ENCODE peak calls at places on chromosomes 5 and 9, in four cellular contexts. Y is NAMALWA, M is left ventricle myocardium inferior, E is AG08395. L is an unnamed sample.

GRCh38 chr5:64947031-64947430 is 178.3 kb downstream of the CWC27 start:
- DNase-seq in M (no peak), Y (no peak), E (no peak), L (peak; percentile 13)

GRCh38 chr5:65971643-65972042 is 45.3 kb downstream of the ERBIN start:
- DNase-seq in M (no peak), E (no peak), Y (no peak), L (no peak)

GRCh38 chr5:165076686-165077085 is 1571.3 kb downstream of the MAT2B start:
- DNase-seq in Y (no peak), E (no peak), M (no peak), L (no peak)

GRCh38 chr5:132086277-132086794 is 12.7 kb downstream of the CSF2 start:
- DNase-seq in E (peak; percentile 92), Y (no peak), M (peak; percentile 74), L (no peak)

GRCh38 chr9:3674561-3674960 is 148.8 kb upstream of the RFX3 start:
- DNase-seq in Y (no peak), M (no peak), E (no peak), L (no peak)

GRCh38 chr5:95283761-95284511 is 958 bp downstream of the MCTP1 start:
- DNase-seq in E (peak; percentile 9), Y (no peak), M (no peak), L (peak; percentile 25)

GRCh38 chr9:100492952-100493351 is 20.0 kb downstream of the TMEFF1 start:
- DNase-seq in E (peak; percentile 63), Y (no peak), M (no peak), L (no peak)

GRCh38 chr5:133357758-133358157 is 254.6 kb downstream of the FSTL4 start:
- DNase-seq in E (no peak), M (no peak), Y (no peak), L (no peak)

GRCh38 chr5:41797672-41798071 is 72.6 kb downstream of the OXCT1 start:
- DNase-seq in Y (no peak), E (no peak), M (no peak), L (no peak)

GRCh38 chr9:95433096-95433852 is 83.5 kb downstream of the PTCH1 start:
- DNase-seq in Y (no peak), E (no peak), M (no peak), L (no peak)

GRCh38 chr9:79912641-79913040 is 340.9 kb downstream of the TLE4 start:
- DNase-seq in M (no peak), Y (no peak), E (peak; percentile 9), L (no peak)

GRCh38 chr9:87375397-87376073 is 122.1 kb upstream of the DAPK1 start:
- DNase-seq in M (no peak), E (peak; percentile 79), Y (no peak), L (no peak)

GRCh38 chr5:159915913-159916840 is at the start of gene ADRA1B:
- DNase-seq in E (peak; percentile 89), Y (no peak), M (peak; percentile 79), L (peak; percentile 22)

GRCh38 chr9:83669067-83669466 is 38.7 kb downstream of the UBQLN1 start:
- DNase-seq in Y (no peak), E (no peak), M (no peak), L (no peak)

GRCh38 chr5:174581483-174581882 is 142.9 kb upstream of the MSX2 start:
- DNase-seq in Y (peak; percentile 38), M (no peak), E (no peak), L (no peak)

GRCh38 chr5:139664727-139665351 is 16.7 kb downstream of the CXXC5 start:
- DNase-seq in M (peak; percentile 44), Y (no peak), E (no peak), L (no peak)

GRCh38 chr5:113022661-113023060 is 46.1 kb downstream of the DCP2 start:
- DNase-seq in E (no peak), M (no peak), Y (peak; percentile 72), L (no peak)

GRCh38 chr5:122858451-122858850 is 13.0 kb downstream of the SNX24 start:
- DNase-seq in E (no peak), M (no peak), Y (no peak), L (no peak)

GRCh38 chr9:15277400-15278137 is 29.4 kb downstream of the TTC39B start:
- DNase-seq in E (peak; percentile 27), Y (peak; percentile 42), M (no peak), L (no peak)

GRCh38 chr5:876398-877365 is 15.9 kb downstream of the BRD9 start:
- DNase-seq in M (no peak), Y (no peak), E (no peak), L (no peak)

GRCh38 chr5:138662599-138662998 is 87.4 kb upstream of the HSPA9 start:
- DNase-seq in Y (no peak), M (no peak), E (peak; percentile 29), L (no peak)

GRCh38 chr9:70205366-70206020 is 53.3 kb upstream of the SMC5 start:
- DNase-seq in E (no peak), Y (no peak), M (no peak), L (no peak)

GRCh38 chr5:139820130-139820529 is 24.5 kb downstream of the PSD2 start:
- DNase-seq in E (no peak), Y (no peak), M (no peak), L (no peak)

GRCh38 chr5:125210241-125210947 is 464.0 kb upstream of the ZNF608 start:
- DNase-seq in E (no peak), M (no peak), Y (no peak), L (no peak)

GRCh38 chr9:6576930-6577329 is 68.6 kb downstream of the GLDC start:
- DNase-seq in E (no peak), M (no peak), Y (no peak), L (no peak)

GRCh38 chr5:10592598-10592997 is 28.7 kb downstream of the ANKRD33B start:
- DNase-seq in M (no peak), E (no peak), Y (peak; percentile 46), L (no peak)

GRCh38 chr9:14652729-14653377 is 40.4 kb downstream of the ZDHHC21 start:
- DNase-seq in M (no peak), E (peak; percentile 13), Y (peak; percentile 37), L (peak; percentile 50)

GRCh38 chr5:180423133-180423532 is 70.0 kb upstream of the GFPT2 start:
- DNase-seq in Y (no peak), M (no peak), E (no peak), L (no peak)